ENCODE peak calls at places on chromosomes 3 and 15, in ten cellular contexts. L is A549, H is iPS DF 6.9, A is Caco-2, P is vagina, U is body of pancreas, X is HAP-1, O is ovary, Y is heart right ventricle, G is PC-3. S is an unnamed sample.

GRCh38 chr3:128481438-128481942 is 11.5 kb downstream of the GATA2 start:
- DNase-seq in Y (peak; percentile 84), O (no peak), U (no peak), H (no peak), X (peak; percentile 56), G (no peak), A (no peak), P (no peak), L (no peak), S (peak; percentile 36)

GRCh38 chr3:46700772-46701171 is 420 bp upstream of the TMIE start:
- DNase-seq in Y (no peak), P (no peak), L (no peak), U (peak; percentile 66), A (no peak), X (no peak), O (peak; percentile 72), G (no peak), H (no peak), S (peak; percentile 81)

GRCh38 chr3:11610700-11611099 is 33.0 kb downstream of the VGLL4 start:
- DNase-seq in P (peak; percentile 13), G (no peak), X (no peak), U (no peak), A (no peak), O (no peak), H (no peak), Y (no peak), L (no peak), S (no peak)

GRCh38 chr3:102471001-102471400 is 36.2 kb downstream of the ZPLD1 start:
- DNase-seq in G (peak; percentile 23), P (no peak), X (peak; percentile 42), L (no peak), H (peak; percentile 39), O (no peak), U (no peak), A (peak; percentile 17), Y (no peak), S (no peak)

GRCh38 chr15:67801926-67802914 is 23.1 kb upstream of the SKOR1 start:
- DNase-seq in G (no peak), U (no peak), X (no peak), O (no peak), L (no peak), Y (no peak), P (no peak), A (no peak), H (no peak), S (no peak)

GRCh38 chr3:94167796-94168195 is 104.9 kb downstream of the NSUN3 start:
- DNase-seq in U (no peak), G (no peak), O (no peak), L (no peak), H (no peak), A (no peak), X (no peak), P (no peak), Y (no peak), S (no peak)

GRCh38 chr3:10365791-10366190 is 44.9 kb upstream of the SEC13 start:
- DNase-seq in H (no peak), U (no peak), L (no peak), O (no peak), Y (no peak), A (no peak), P (no peak), G (no peak), X (no peak), S (no peak)

GRCh38 chr3:105809204-105809893 is 59.5 kb downstream of the CBLB start:
- DNase-seq in A (peak; percentile 22), X (no peak), U (no peak), G (peak; percentile 25), O (no peak), Y (no peak), H (no peak), P (no peak), L (no peak), S (no peak)

GRCh38 chr3:3109407-3110298 is 521 bp downstream of the IL5RA start:
- DNase-seq in G (no peak), X (no peak), O (no peak), Y (no peak), U (no peak), H (no peak), P (no peak), L (no peak), A (peak; percentile 14), S (no peak)

GRCh38 chr15:98416222-98416835 is 232.0 kb upstream of the IGF1R start:
- DNase-seq in P (no peak), U (no peak), L (no peak), X (no peak), Y (no peak), G (no peak), A (no peak), O (no peak), H (no peak), S (no peak)

GRCh38 chr3:187748050-187748481 is 2.8 kb upstream of the BCL6 start:
- DNase-seq in O (peak; percentile 94), A (peak; percentile 93), U (peak; percentile 91), P (no peak), X (peak; percentile 95), G (peak; percentile 96), Y (peak; percentile 92), L (peak; percentile 67), H (no peak), S (peak; percentile 96)

GRCh38 chr3:46925585-46925934 is 48.0 kb downstream of the PTH1R start:
- DNase-seq in P (no peak), G (no peak), H (no peak), Y (peak; percentile 76), O (no peak), U (peak; percentile 33), L (no peak), X (no peak), A (no peak), S (peak; percentile 50)

GRCh38 chr3:126259411-126260391 is 79.3 kb upstream of the ALDH1L1 start:
- DNase-seq in L (peak; percentile 15), Y (peak; percentile 51), O (peak; percentile 77), P (no peak), G (peak; percentile 21), A (peak; percentile 63), X (peak; percentile 60), H (no peak), U (peak; percentile 78), S (peak; percentile 86)

GRCh38 chr15:82768414-82769081 is 37.3 kb downstream of the FSD2 start:
- DNase-seq in O (no peak), X (no peak), L (peak; percentile 19), P (no peak), Y (no peak), U (no peak), H (no peak), G (peak; percentile 45), A (no peak), S (no peak)

GRCh38 chr15:94080416-94080815 is 150.9 kb upstream of the MCTP2 start:
- DNase-seq in P (peak; percentile 90), Y (peak; percentile 35), X (no peak), L (no peak), O (no peak), H (no peak), G (peak; percentile 84), A (no peak), U (no peak), S (no peak)

GRCh38 chr15:70042553-70043214 is 55.0 kb downstream of the TLE3 start:
- DNase-seq in Y (no peak), U (no peak), X (no peak), L (no peak), H (no peak), P (no peak), O (no peak), A (no peak), G (no peak), S (no peak)

GRCh38 chr3:117735481-117736101 is 1026.0 kb downstream of the TUSC7 start:
- DNase-seq in X (peak; percentile 19), L (peak; percentile 36), P (no peak), A (no peak), Y (no peak), U (no peak), G (peak; percentile 63), H (no peak), O (no peak), S (no peak)

GRCh38 chr15:27179789-27180188 is 208.8 kb downstream of the GABRG3 start:
- DNase-seq in L (no peak), P (no peak), U (no peak), G (no peak), H (no peak), Y (no peak), O (no peak), X (no peak), A (no peak), S (no peak)

GRCh38 chr3:61631108-61631769 is 69.9 kb downstream of the PTPRG start:
- DNase-seq in A (no peak), L (no peak), H (no peak), U (no peak), G (no peak), P (no peak), O (no peak), Y (no peak), X (no peak), S (no peak)

GRCh38 chr3:30495172-30496124 is 111.0 kb upstream of the TGFBR2 start:
- DNase-seq in P (no peak), H (no peak), G (peak; percentile 37), Y (no peak), O (no peak), X (no peak), U (no peak), L (no peak), A (no peak), S (no peak)
- H3K4me1 ChIP-seq in P (peaks cover 53% of the 10 kb centered on the region), H (no peaks in the 10 kb centered on the region), G (peaks cover 18% of the 10 kb centered on the region), Y (peaks cover 24% of the 10 kb centered on the region), O (no peaks in the 10 kb centered on the region), X (peaks cover 10% of the 10 kb centered on the region), U (no peaks in the 10 kb centered on the region), L (peaks cover 16% of the 10 kb centered on the region), A (no peaks in the 10 kb centered on the region), S (no peaks in the 10 kb centered on the region)

GRCh38 chr3:156677536-156677935 is 3.1 kb downstream of the TIPARP start:
- DNase-seq in H (no peak), U (no peak), L (no peak), P (no peak), G (no peak), Y (no peak), O (no peak), X (no peak), A (no peak), S (no peak)
- H3K4me1 ChIP-seq in H (no peaks in the 10 kb centered on the region), U (peaks cover 44% of the 10 kb centered on the region), L (peaks cover 60% of the 10 kb centered on the region), P (peaks cover 58% of the 10 kb centered on the region), G (peaks cover 69% of the 10 kb centered on the region), Y (peaks cover 61% of the 10 kb centered on the region), O (peaks cover 8% of the 10 kb centered on the region), X (peaks cover 51% of the 10 kb centered on the region), A (peaks cover 20% of the 10 kb centered on the region), S (no peaks in the 10 kb centered on the region)

GRCh38 chr3:172102883-172103310 is 63.5 kb downstream of the FNDC3B start:
- DNase-seq in G (no peak), A (no peak), Y (no peak), O (no peak), X (no peak), P (no peak), L (no peak), U (no peak), H (no peak), S (no peak)
- H3K4me1 ChIP-seq in G (peaks cover 4% of the 10 kb centered on the region), A (peaks cover 58% of the 10 kb centered on the region), Y (peaks cover 49% of the 10 kb centered on the region), O (peaks cover 11% of the 10 kb centered on the region), X (peaks cover 7% of the 10 kb centered on the region), P (peaks cover 71% of the 10 kb centered on the region), L (peaks cover 99% of the 10 kb centered on the region), U (peaks cover 88% of the 10 kb centered on the region), H (peaks cover 2% of the 10 kb centered on the region), S (peaks cover 59% of the 10 kb centered on the region)

DNA sequence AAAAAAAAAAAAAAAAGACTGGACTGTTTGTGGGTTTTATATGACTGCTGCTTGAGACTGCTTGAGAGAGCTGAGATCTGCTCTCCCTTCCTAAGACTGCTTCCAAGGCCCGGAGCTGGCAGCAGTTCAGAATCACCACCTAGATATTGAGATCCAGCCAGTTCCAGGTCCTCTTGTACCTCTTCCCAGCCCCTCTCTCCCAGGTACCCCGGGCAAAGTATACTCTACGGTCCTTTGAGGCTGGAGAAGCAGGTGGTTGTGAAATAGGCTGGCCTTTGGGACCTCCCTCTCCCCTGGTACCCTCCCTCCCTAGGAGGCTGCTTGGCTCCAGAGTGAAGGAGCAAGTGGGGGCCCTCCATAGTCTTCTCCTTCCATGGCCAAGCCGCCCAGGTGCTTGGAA is 12.6 kb upstream of the BAHD1 start:
- DNase-seq in L (no peak), P (no peak), Y (no peak), A (no peak), X (no peak), U (no peak), H (no peak), G (no peak), O (no peak), S (no peak)
- H3K4me1 ChIP-seq in L (no peaks in the 10 kb centered on the region), P (no peaks in the 10 kb centered on the region), Y (no peaks in the 10 kb centered on the region), A (peaks cover 8% of the 10 kb centered on the region), X (no peaks in the 10 kb centered on the region), U (no peaks in the 10 kb centered on the region), H (no peaks in the 10 kb centered on the region), G (no peaks in the 10 kb centered on the region), O (no peaks in the 10 kb centered on the region), S (no peaks in the 10 kb centered on the region)

S was measured in tibial artery.